ENCODE peak calls at places on chromosomes 11 and 22, in nine cellular contexts. L is HFF-Myc; R is stimulated activated CD4-positive, alpha-beta T cell treated with anti-CD3 and anti-CD28 coated beads, Interleukin-1b, Interleukin-23, amount 100 ng/mL, for 48 hours; T is aorta; O is NCI-H1105; I is GM13977; C is NCI-H460; J is mucosa of gallbladder; W is MM.1S. S is an unnamed sample.

GRCh38 chr11:11078344-11078743 is 220.5 kb upstream of the ZBED5 start:
- DNase-seq in R (no peak), L (no peak), T (no peak), W (no peak), J (no peak), C (no peak), I (no peak), O (no peak), S (no peak)

GRCh38 chr11:94224078-94224477 is 80.3 kb upstream of the IZUMO1R start:
- DNase-seq in C (no peak), L (no peak), T (no peak), R (no peak), J (no peak), W (no peak), I (no peak), O (no peak), S (no peak)

GRCh38 chr11:61586792-61587430 is 6.0 kb upstream of the SYT7 start:
- DNase-seq in O (no peak), I (no peak), T (no peak), W (no peak), J (no peak), R (no peak), L (no peak), C (no peak), S (no peak)

GRCh38 chr22:48941903-48942625 is 885.6 kb downstream of the BRD1 start:
- DNase-seq in T (peak; percentile 43), L (no peak), I (no peak), C (no peak), O (no peak), W (no peak), R (no peak), J (no peak), S (no peak)

GRCh38 chr11:128776088-128776433 is 82.2 kb downstream of the FLI1 start:
- DNase-seq in J (no peak), I (peak; percentile 37), C (no peak), O (no peak), R (no peak), L (no peak), T (no peak), W (no peak), S (peak; percentile 59)

GRCh38 chr22:36662981-36663380 is 40.6 kb downstream of the CACNG2 start:
- DNase-seq in C (no peak), W (no peak), L (no peak), I (no peak), R (no peak), J (no peak), T (no peak), O (no peak), S (no peak)

GRCh38 chr22:19086417-19086816 is 35.8 kb downstream of the DGCR2 start:
- DNase-seq in W (no peak), R (no peak), L (no peak), I (no peak), J (no peak), O (no peak), T (no peak), C (no peak), S (no peak)

GRCh38 chr11:72556433-72556832 is 117.8 kb downstream of the PDE2A start:
- DNase-seq in C (no peak), O (no peak), W (no peak), L (no peak), I (no peak), J (no peak), T (no peak), R (no peak), S (no peak)

GRCh38 chr22:44460287-44461082 is 37.5 kb downstream of the RTL6 start:
- DNase-seq in J (no peak), O (no peak), R (no peak), L (no peak), C (no peak), I (no peak), W (no peak), T (no peak), S (peak; percentile 31)

GRCh38 chr11:46294365-46295309 is 17.2 kb downstream of the CREB3L1 start:
- DNase-seq in W (no peak), J (no peak), R (no peak), T (no peak), O (no peak), L (peak; percentile 83), C (no peak), I (no peak), S (no peak)

GRCh38 chr22:31569126-31569525 is 72.8 kb downstream of the SFI1 start:
- DNase-seq in R (no peak), W (no peak), L (no peak), J (no peak), O (no peak), I (no peak), C (no peak), T (no peak), S (no peak)

GRCh38 chr22:50269573-50270301 is 443 bp downstream of the MAPK11 start:
- DNase-seq in J (no peak), L (no peak), R (peak; percentile 30), W (no peak), O (no peak), T (no peak), C (no peak), I (peak; percentile 86), S (peak; percentile 73)

GRCh38 chr11:1049911-1050580 is 13.5 kb upstream of the MUC6 start:
- DNase-seq in J (no peak), L (no peak), W (no peak), I (no peak), R (no peak), C (no peak), O (no peak), T (no peak), S (no peak)

GRCh38 chr11:17777086-17777725 is 42.6 kb downstream of the KCNC1 start:
- DNase-seq in W (no peak), O (no peak), J (no peak), L (no peak), I (no peak), T (peak; percentile 41), R (no peak), C (no peak), S (no peak)

GRCh38 chr11:64695548-64695947 is 27.4 kb downstream of the NRXN2 start:
- DNase-seq in J (no peak), W (no peak), I (no peak), T (no peak), L (no peak), O (no peak), C (no peak), R (no peak), S (no peak)

GRCh38 chr11:42824067-42824466 is 487.7 kb upstream of the API5 start:
- DNase-seq in O (no peak), C (no peak), W (no peak), L (no peak), I (no peak), T (no peak), R (no peak), J (no peak), S (no peak)

GRCh38 chr22:43110444-43110926 is at the start of gene BIK:
- DNase-seq in O (peak; percentile 33), C (peak; percentile 14), R (peak; percentile 18), I (peak; percentile 64), T (no peak), W (peak; percentile 61), J (peak; percentile 53), L (no peak), S (peak; percentile 55)

GRCh38 chr11:119320593-119321524 is 3.9 kb upstream of the MCAM start:
- DNase-seq in O (no peak), I (peak; percentile 91), L (no peak), J (no peak), R (peak; percentile 50), C (no peak), W (peak; percentile 74), T (peak; percentile 92), S (peak; percentile 75)

GRCh38 chr22:24209016-24209415 is 27.7 kb downstream of the SUSD2 start:
- DNase-seq in I (no peak), R (no peak), W (no peak), T (no peak), J (no peak), O (no peak), C (no peak), L (no peak), S (no peak)

GRCh38 chr11:85756401-85757200 is 54.3 kb downstream of the SYTL2 start:
- DNase-seq in C (no peak), I (no peak), J (no peak), L (no peak), W (no peak), T (no peak), R (no peak), O (no peak), S (peak; percentile 37)

GRCh38 chr11:12060385-12060980 is 49.9 kb upstream of the MICAL2 start:
- DNase-seq in I (no peak), O (no peak), L (no peak), W (no peak), C (no peak), R (no peak), J (no peak), T (no peak), S (peak; percentile 3)

GRCh38 chr22:42797021-42797420 is 60.1 kb downstream of the ARFGAP3 start:
- DNase-seq in O (no peak), C (no peak), I (no peak), T (no peak), R (no peak), J (no peak), W (no peak), L (no peak), S (no peak)

GRCh38 chr11:46250071-46251052 is 27.1 kb upstream of the CREB3L1 start:
- DNase-seq in R (no peak), T (no peak), J (no peak), I (no peak), O (no peak), L (no peak), C (no peak), W (no peak), S (no peak)

GRCh38 chr11:119520400-119520799 is 97.4 kb upstream of the THY1 start:
- DNase-seq in J (no peak), L (no peak), C (no peak), O (peak; percentile 19), W (no peak), I (no peak), R (no peak), T (no peak), S (no peak)

GRCh38 chr22:42376721-42377177 is 55.5 kb downstream of the NFAM1 start:
- DNase-seq in I (no peak), R (no peak), W (no peak), J (peak; percentile 62), L (peak; percentile 96), T (peak; percentile 81), C (no peak), O (peak; percentile 43), S (no peak)

S was measured in activated CD4-positive, alpha-beta memory T cell treated with anti-CD3 and anti-CD28 coated beads for 36 hours.